ENCODE peak calls at places on chromosomes 16 and 17, in nine cellular contexts. U is aorta, X is retinal pigment epithelial cell, J is T-cell, B is uterus, F is type B pancreatic cell, Z is fibroblast of the conjunctiva, E is mammary epithelial cell, S is OCI-LY7. I is an unnamed sample.

GRCh38 chr16:54177052-54177856 is 109.3 kb downstream of the IRX3 start:
- DNase-seq in U (no peak), X (no peak), J (no peak), B (no peak), F (no peak), Z (no peak), E (no peak), S (no peak), I (no peak)

GRCh38 chr17:79793924-79794304 is 3.0 kb downstream of the CBX8 start:
- DNase-seq in U (no peak), X (no peak), J (no peak), B (no peak), F (no peak), Z (no peak), E (no peak), S (no peak), I (peak; percentile 49)

GRCh38 chr17:4850236-4850635 is 17.1 kb downstream of the MINK1 start:
- DNase-seq in U (no peak), X (no peak), J (no peak), B (no peak), F (no peak), Z (no peak), E (peak; percentile 90), S (no peak), I (no peak)

GRCh38 chr16:19781196-19781595 is 63.1 kb downstream of the IQCK start:
- DNase-seq in U (no peak), X (no peak), J (no peak), B (no peak), F (no peak), Z (peak; percentile 30), E (no peak), S (no peak), I (no peak)

GRCh38 chr17:56178203-56178602 is 24.9 kb downstream of the ANKFN1 start:
- DNase-seq in U (no peak), X (no peak), J (no peak), B (no peak), F (no peak), Z (no peak), E (no peak), S (no peak), I (no peak)

GRCh38 chr17:57408064-57408811 is 151.9 kb downstream of the MSI2 start:
- DNase-seq in U (no peak), X (no peak), J (peak; percentile 7), B (no peak), F (no peak), Z (no peak), E (no peak), S (peak; percentile 59), I (peak; percentile 72)

GRCh38 chr17:49022391-49022941 is 25.3 kb downstream of the IGF2BP1 start:
- DNase-seq in U (no peak), X (peak; percentile 82), J (no peak), B (no peak), F (no peak), Z (no peak), E (no peak), S (no peak), I (peak; percentile 60)

GRCh38 chr17:74601944-74602572 is 10.0 kb upstream of the CD300LD start:
- DNase-seq in U (no peak), X (no peak), J (peak; percentile 15), B (no peak), F (no peak), Z (peak; percentile 17), E (peak; percentile 28), S (peak; percentile 54), I (peak; percentile 43)

GRCh38 chr16:50666658-50667496 is 14.2 kb downstream of the SNX20 start:
- DNase-seq in U (no peak), X (no peak), J (peak; percentile 34), B (no peak), F (no peak), Z (no peak), E (no peak), S (no peak), I (no peak)

GRCh38 chr16:54462766-54463165 is 176.2 kb upstream of the IRX3 start:
- DNase-seq in U (no peak), X (no peak), J (no peak), B (no peak), F (no peak), Z (no peak), E (peak; percentile 18), S (no peak), I (no peak)

GRCh38 chr17:33334703-33335102 is 41.6 kb upstream of the ASIC2 start:
- DNase-seq in U (no peak), X (no peak), J (no peak), B (no peak), F (no peak), Z (no peak), E (no peak), S (no peak), I (no peak)

GRCh38 chr17:49997773-49998703 is 3.0 kb upstream of the DLX3 start:
- DNase-seq in U (peak; percentile 84), X (peak; percentile 38), J (peak; percentile 84), B (peak; percentile 63), F (peak; percentile 85), Z (peak; percentile 79), E (peak; percentile 68), S (peak; percentile 91), I (peak; percentile 80)

GRCh38 chr16:69814078-69814477 is 51.9 kb downstream of the WWP2 start:
- DNase-seq in U (no peak), X (no peak), J (no peak), B (no peak), F (no peak), Z (no peak), E (no peak), S (no peak), I (no peak)

GRCh38 chr17:51667722-51668083 is 407.4 kb downstream of the UTP18 start:
- DNase-seq in U (no peak), X (no peak), J (no peak), B (no peak), F (no peak), Z (no peak), E (no peak), S (no peak), I (no peak)

GRCh38 chr16:73315645-73316044 is 267.7 kb upstream of the ZFHX3 start:
- DNase-seq in U (no peak), X (no peak), J (no peak), B (no peak), F (no peak), Z (no peak), E (no peak), S (peak; percentile 55), I (peak; percentile 22)

GRCh38 chr16:72723781-72724180 is 324.1 kb downstream of the ZFHX3 start:
- DNase-seq in U (no peak), X (no peak), J (no peak), B (no peak), F (no peak), Z (no peak), E (peak; percentile 52), S (no peak), I (peak; percentile 35)

GRCh38 chr16:21117567-21117966 is 33.1 kb downstream of the DNAH3 start:
- DNase-seq in U (no peak), X (no peak), J (no peak), B (no peak), F (no peak), Z (no peak), E (no peak), S (no peak), I (no peak)